ENCODE peak calls at places on chromosomes 2 and 18, in four cellular contexts. One of them, this sample, is unnamed.
A peak's percentile ranks its signal among the peaks of the same experiment; 100 is the strongest.

GRCh38 chr2:66127656-66128055 is 307.3 kb upstream of the MEIS1 start:
- DNase-seq in A549: no peak
- DNase-seq in GM12878: no peak
- DNase-seq in K562: no peak
- DNase-seq in this sample: no peak

GRCh38 chr2:7007846-7008741 is 90.9 kb downstream of the RNF144A start:
- DNase-seq in A549: no peak
- DNase-seq in GM12878: peak; percentile 16
- DNase-seq in K562: peak; percentile 86
- DNase-seq in this sample: no peak

GRCh38 chr18:36378194-36378593 is 80.7 kb downstream of the FHOD3 start:
- DNase-seq in A549: no peak
- DNase-seq in GM12878: no peak
- DNase-seq in K562: no peak
- DNase-seq in this sample: no peak

GRCh38 chr2:71486881-71487640 is 33.7 kb downstream of the DYSF start:
- DNase-seq in A549: no peak
- DNase-seq in GM12878: no peak
- DNase-seq in K562: no peak
- DNase-seq in this sample: no peak

GRCh38 chr2:150978053-150978452 is 283.6 kb downstream of the RBM43 start:
- DNase-seq in A549: no peak
- DNase-seq in GM12878: no peak
- DNase-seq in K562: no peak
- DNase-seq in this sample: no peak

GRCh38 chr2:102485151-102485769 is 12.2 kb downstream of the SLC9A4 start:
- DNase-seq in A549: no peak
- DNase-seq in GM12878: no peak
- DNase-seq in K562: no peak
- DNase-seq in this sample: no peak

GRCh38 chr2:212528106-212528856 is 10.3 kb downstream of the ERBB4 start:
- DNase-seq in A549: no peak
- DNase-seq in GM12878: no peak
- DNase-seq in K562: no peak
- DNase-seq in this sample: no peak

GRCh38 chr2:218228366-218229092 is 11.5 kb downstream of the ARPC2 start:
- DNase-seq in A549: no peak
- DNase-seq in GM12878: no peak
- DNase-seq in K562: no peak
- DNase-seq in this sample: peak; percentile 25

GRCh38 chr2:193847140-193847539 is 1652.4 kb upstream of the TMEFF2 start:
- DNase-seq in A549: no peak
- DNase-seq in GM12878: no peak
- DNase-seq in K562: no peak
- DNase-seq in this sample: no peak

GRCh38 chr18:49016648-49017539 is 66.1 kb upstream of the SMAD7 start:
- DNase-seq in A549: peak; percentile 41
- DNase-seq in GM12878: no peak
- DNase-seq in K562: peak; percentile 37
- DNase-seq in this sample: peak; percentile 83

GRCh38 chr18:35050004-35050623 is 8.9 kb downstream of the MAPRE2 start:
- DNase-seq in A549: no peak
- DNase-seq in GM12878: no peak
- DNase-seq in K562: no peak
- DNase-seq in this sample: no peak

GRCh38 chr2:235087812-235088607 is 136.2 kb downstream of the SH3BP4 start:
- DNase-seq in A549: no peak
- DNase-seq in GM12878: no peak
- DNase-seq in K562: no peak
- DNase-seq in this sample: no peak

GRCh38 chr2:62383843-62384242 is 122.2 kb downstream of the TMEM17 start:
- DNase-seq in A549: no peak
- DNase-seq in GM12878: no peak
- DNase-seq in K562: no peak
- DNase-seq in this sample: peak; percentile 20

GRCh38 chr18:8701546-8702118 is 3.7 kb upstream of the MTCL1 start:
- DNase-seq in A549: peak; percentile 64
- DNase-seq in GM12878: no peak
- DNase-seq in K562: no peak
- DNase-seq in this sample: peak; percentile 91

GRCh38 chr2:71614976-71615768 is 161.8 kb downstream of the DYSF start:
- DNase-seq in A549: no peak
- DNase-seq in GM12878: no peak
- DNase-seq in K562: no peak
- DNase-seq in this sample: peak; percentile 8

GRCh38 chr2:67877281-67877680 is 185.5 kb downstream of the C1D start:
- DNase-seq in A549: no peak
- DNase-seq in GM12878: no peak
- DNase-seq in K562: no peak
- DNase-seq in this sample: no peak

GRCh38 chr2:227821043-227821942 is 7.7 kb downstream of the CCL20 start:
- DNase-seq in A549: no peak
- DNase-seq in GM12878: no peak
- DNase-seq in K562: no peak
- DNase-seq in this sample: no peak

GRCh38 chr2:96773922-96774321 is 13.2 kb downstream of the CNNM4 start:
- DNase-seq in A549: no peak
- DNase-seq in GM12878: no peak
- DNase-seq in K562: no peak
- DNase-seq in this sample: no peak

GRCh38 chr2:96533292-96534073 is 3.1 kb upstream of the ARID5A start:
- DNase-seq in A549: no peak
- DNase-seq in GM12878: no peak
- DNase-seq in K562: no peak
- DNase-seq in this sample: peak; percentile 34

GRCh38 chr2:156340377-156340776 is 7.9 kb upstream of the NR4A2 start:
- DNase-seq in A549: no peak
- DNase-seq in GM12878: no peak
- DNase-seq in K562: no peak
- DNase-seq in this sample: no peak

GRCh38 chr2:121018136-121019057 is 266.6 kb downstream of the TFCP2L1 start:
- DNase-seq in A549: no peak
- DNase-seq in GM12878: no peak
- DNase-seq in K562: peak; percentile 62
- DNase-seq in this sample: peak; percentile 34

GRCh38 chr2:180734382-180734781 is 246.0 kb upstream of the UBE2E3 start:
- DNase-seq in A549: no peak
- DNase-seq in GM12878: no peak
- DNase-seq in K562: no peak
- DNase-seq in this sample: no peak

GRCh38 chr2:225270053-225270452 is 129.5 kb upstream of the NYAP2 start:
- DNase-seq in A549: no peak
- DNase-seq in GM12878: no peak
- DNase-seq in K562: no peak
- DNase-seq in this sample: no peak

GRCh38 chr2:121837596-121837995 is 82.1 kb downstream of the TSN start:
- DNase-seq in A549: no peak
- DNase-seq in GM12878: no peak
- DNase-seq in K562: no peak
- DNase-seq in this sample: no peak

GRCh38 chr2:60337142-60337497 is 216.3 kb downstream of the BCL11A start:
- DNase-seq in A549: no peak
- DNase-seq in GM12878: no peak
- DNase-seq in K562: peak; percentile 8
- DNase-seq in this sample: no peak

GRCh38 chr2:109707281-109708147 is 86.6 kb upstream of the RGPD5 start:
- DNase-seq in A549: no peak
- DNase-seq in GM12878: no peak
- DNase-seq in K562: no peak
- DNase-seq in this sample: no peak

GRCh38 chr2:156321243-156321904 is 11.1 kb downstream of the NR4A2 start:
- DNase-seq in A549: no peak
- DNase-seq in GM12878: no peak
- DNase-seq in K562: no peak
- DNase-seq in this sample: no peak

GRCh38 chr2:176122266-176122632 is 270 bp upstream of the HOXD9 start:
- DNase-seq in A549: no peak
- DNase-seq in GM12878: no peak
- DNase-seq in K562: no peak
- DNase-seq in this sample: no peak

GRCh38 chr2:133790706-133791105 is 222.4 kb upstream of the NCKAP5 start:
- DNase-seq in A549: no peak
- DNase-seq in GM12878: no peak
- DNase-seq in K562: no peak
- DNase-seq in this sample: peak; percentile 73
- TF ChIP-seq ELK1 in A549: no peak
- TF ChIP-seq ELK1 in GM12878: no peak
- TF ChIP-seq ELK1 in K562: no peak
- TF ChIP-seq ELK1 in this sample: no peak

GRCh38 chr2:158779621-158780020 is 15.5 kb upstream of the DAPL1 start:
- DNase-seq in A549: no peak
- DNase-seq in GM12878: no peak
- DNase-seq in K562: no peak
- DNase-seq in this sample: no peak

GRCh38 chr2:158782616-158783015 is 12.5 kb upstream of the DAPL1 start:
- DNase-seq in A549: no peak
- DNase-seq in GM12878: no peak
- DNase-seq in K562: no peak
- DNase-seq in this sample: no peak

GRCh38 chr2:158783923-158784322 is 11.2 kb upstream of the DAPL1 start:
- DNase-seq in A549: no peak
- DNase-seq in GM12878: no peak
- DNase-seq in K562: no peak
- DNase-seq in this sample: no peak

GRCh38 chr2:158781562-158781961 is 13.6 kb upstream of the DAPL1 start:
- DNase-seq in A549: no peak
- DNase-seq in GM12878: no peak
- DNase-seq in K562: no peak
- DNase-seq in this sample: peak; percentile 37

GRCh38 chr2:158782126-158782525 is 13.0 kb upstream of the DAPL1 start:
- DNase-seq in A549: no peak
- DNase-seq in GM12878: no peak
- DNase-seq in K562: no peak
- DNase-seq in this sample: no peak
- TF ChIP-seq ELK1 in A549: no peak
- TF ChIP-seq ELK1 in GM12878: no peak
- TF ChIP-seq ELK1 in K562: no peak
- TF ChIP-seq ELK1 in this sample: no peak

DNA sequence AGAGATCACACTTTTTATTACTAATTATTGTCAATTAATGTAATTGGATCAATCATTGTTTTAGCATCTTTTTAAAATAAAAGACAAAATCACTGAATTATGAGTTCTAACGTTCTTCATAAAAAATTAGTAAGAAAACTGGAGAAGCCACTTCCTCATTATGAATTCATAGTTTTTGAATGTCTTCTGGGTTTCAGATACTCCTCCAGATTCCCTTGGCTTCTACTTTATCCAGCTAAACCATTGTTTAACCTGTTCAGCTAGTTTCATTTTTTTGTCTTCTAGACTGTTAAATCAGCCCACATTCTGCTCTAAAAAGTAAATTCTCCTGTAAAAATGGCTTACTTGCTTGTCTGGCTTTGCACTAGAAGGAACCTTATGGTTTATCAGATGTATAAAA is 753.4 kb upstream of the ACVR2A start:
- DNase-seq in A549: no peak
- DNase-seq in GM12878: no peak
- DNase-seq in K562: no peak
- DNase-seq in this sample: no peak
- TF ChIP-seq ELK1 in A549: no peak
- TF ChIP-seq ELK1 in GM12878: no peak
- TF ChIP-seq ELK1 in K562: no peak
- TF ChIP-seq ELK1 in this sample: no peak

GRCh38 chr2:88690591-88691338 is 708 bp upstream of the RPIA start:
- DNase-seq in A549: peak; percentile 49
- DNase-seq in GM12878: no peak
- DNase-seq in K562: peak; percentile 49
- DNase-seq in this sample: peak; percentile 2

GRCh38 chr2:88687384-88687783 is 4.1 kb upstream of the RPIA start:
- DNase-seq in A549: no peak
- DNase-seq in GM12878: no peak
- DNase-seq in K562: no peak
- DNase-seq in this sample: no peak

GRCh38 chr2:88683160-88684021 is 8.1 kb upstream of the RPIA start:
- DNase-seq in A549: no peak
- DNase-seq in GM12878: no peak
- DNase-seq in K562: peak; percentile 66
- DNase-seq in this sample: no peak

GRCh38 chr2:88684519-88684918 is 7.0 kb upstream of the RPIA start:
- DNase-seq in A549: no peak
- DNase-seq in GM12878: no peak
- DNase-seq in K562: no peak
- DNase-seq in this sample: no peak

DNA sequence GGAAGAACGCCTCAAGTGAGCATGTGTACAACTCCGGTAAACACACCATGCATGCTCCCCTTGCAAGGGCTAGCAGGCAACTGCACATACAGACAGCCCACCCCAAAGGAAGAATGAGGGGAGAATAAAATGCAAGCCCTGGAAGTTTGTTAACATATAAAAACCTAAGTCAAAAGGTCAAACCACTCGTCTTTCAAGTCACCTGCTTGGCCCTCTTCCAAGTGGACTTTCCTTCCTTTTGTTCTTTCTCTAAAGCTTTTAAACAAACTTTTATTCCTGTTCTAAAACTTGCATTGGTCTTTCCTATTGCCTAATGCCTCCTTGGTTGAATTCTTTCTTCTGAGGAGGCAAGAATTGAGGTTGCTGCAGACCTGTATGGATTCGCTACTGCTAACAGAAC is 5.2 kb upstream of the RPIA start:
- DNase-seq in A549: no peak
- DNase-seq in GM12878: no peak
- DNase-seq in K562: no peak
- DNase-seq in this sample: no peak
- TF ChIP-seq ELK1 in A549: no peak
- TF ChIP-seq ELK1 in GM12878: no peak
- TF ChIP-seq ELK1 in K562: no peak
- TF ChIP-seq ELK1 in this sample: no peak